ENCODE peak calls at places on chromosomes 16 and 17, in ten cellular contexts. One of them, this sample, is unnamed.

GRCh38 chr16:79008036-79008868 is 592.3 kb downstream of the MAF start:
- DNase-seq in spleen: no peak
- DNase-seq in transverse colon: no peak
- DNase-seq in uterus: no peak
- DNase-seq in GM12891: no peak
- DNase-seq in H54: peak
- DNase-seq in IMR-90: no peak
- DNase-seq in lower leg skin: no peak
- DNase-seq in A549: no peak
- DNase-seq in testis: no peak
- DNase-seq in this sample: no peak

GRCh38 chr16:29025218-29025617 is 40.4 kb downstream of the LAT start:
- DNase-seq in A549: no peak
- DNase-seq in testis: no peak
- DNase-seq in GM12891: no peak
- DNase-seq in transverse colon: no peak
- DNase-seq in spleen: peak
- DNase-seq in lower leg skin: no peak
- DNase-seq in uterus: no peak
- DNase-seq in H54: no peak
- DNase-seq in IMR-90: no peak
- DNase-seq in this sample: no peak

GRCh38 chr17:77948690-77949114 is 9.8 kb upstream of the TNRC6C start:
- DNase-seq in A549: peak
- DNase-seq in spleen: no peak
- DNase-seq in testis: no peak
- DNase-seq in transverse colon: no peak
- DNase-seq in H54: peak
- DNase-seq in GM12891: no peak
- DNase-seq in lower leg skin: no peak
- DNase-seq in IMR-90: peak
- DNase-seq in uterus: no peak
- DNase-seq in this sample: no peak

GRCh38 chr17:49071106-49071505 is 61.5 kb upstream of the B4GALNT2 start:
- DNase-seq in GM12891: no peak
- DNase-seq in testis: no peak
- DNase-seq in IMR-90: peak
- DNase-seq in spleen: no peak
- DNase-seq in transverse colon: no peak
- DNase-seq in H54: no peak
- DNase-seq in A549: no peak
- DNase-seq in lower leg skin: no peak
- DNase-seq in uterus: no peak
- DNase-seq in this sample: no peak

GRCh38 chr16:84483882-84484565 is 20.4 kb downstream of the MEAK7 start:
- DNase-seq in GM12891: no peak
- DNase-seq in spleen: peak
- DNase-seq in transverse colon: no peak
- DNase-seq in testis: no peak
- DNase-seq in IMR-90: no peak
- DNase-seq in lower leg skin: no peak
- DNase-seq in A549: no peak
- DNase-seq in H54: no peak
- DNase-seq in uterus: no peak
- DNase-seq in this sample: no peak

GRCh38 chr16:11211061-11211976 is 44.7 kb downstream of the SOCS1 start:
- DNase-seq in transverse colon: no peak
- DNase-seq in IMR-90: no peak
- DNase-seq in spleen: peak
- DNase-seq in uterus: no peak
- DNase-seq in testis: no peak
- DNase-seq in lower leg skin: no peak
- DNase-seq in A549: no peak
- DNase-seq in H54: no peak
- DNase-seq in GM12891: no peak
- DNase-seq in this sample: no peak

GRCh38 chr16:50721549-50722409 is 20.1 kb upstream of the CYLD start:
- DNase-seq in transverse colon: no peak
- DNase-seq in IMR-90: no peak
- DNase-seq in H54: no peak
- DNase-seq in A549: no peak
- DNase-seq in GM12891: no peak
- DNase-seq in spleen: no peak
- DNase-seq in uterus: no peak
- DNase-seq in testis: no peak
- DNase-seq in lower leg skin: no peak
- DNase-seq in this sample: no peak

GRCh38 chr17:58362368-58363014 is 10.5 kb upstream of the SUPT4H1 start:
- DNase-seq in transverse colon: no peak
- DNase-seq in uterus: no peak
- DNase-seq in testis: no peak
- DNase-seq in A549: no peak
- DNase-seq in GM12891: no peak
- DNase-seq in IMR-90: no peak
- DNase-seq in H54: no peak
- DNase-seq in spleen: no peak
- DNase-seq in lower leg skin: no peak
- DNase-seq in this sample: no peak

GRCh38 chr16:77660311-77660710 is 62.0 kb upstream of the NUDT7 start:
- DNase-seq in testis: no peak
- DNase-seq in uterus: no peak
- DNase-seq in A549: peak
- DNase-seq in H54: peak
- DNase-seq in IMR-90: peak
- DNase-seq in spleen: no peak
- DNase-seq in lower leg skin: no peak
- DNase-seq in GM12891: no peak
- DNase-seq in transverse colon: no peak
- DNase-seq in this sample: peak

GRCh38 chr17:9874722-9875121 is 30.3 kb downstream of the RCVRN start:
- DNase-seq in transverse colon: no peak
- DNase-seq in lower leg skin: no peak
- DNase-seq in GM12891: no peak
- DNase-seq in testis: no peak
- DNase-seq in IMR-90: no peak
- DNase-seq in spleen: no peak
- DNase-seq in uterus: no peak
- DNase-seq in A549: peak
- DNase-seq in H54: no peak
- DNase-seq in this sample: no peak
- TF ChIP-seq POLR2A in transverse colon: no peak
- TF ChIP-seq POLR2A in lower leg skin: no peak
- TF ChIP-seq POLR2A in GM12891: no peak
- TF ChIP-seq POLR2A in testis: no peak
- TF ChIP-seq POLR2A in IMR-90: no peak
- TF ChIP-seq POLR2A in spleen: no peak
- TF ChIP-seq POLR2A in uterus: no peak
- TF ChIP-seq POLR2A in A549: no peak
- TF ChIP-seq POLR2A in H54: no peak
- TF ChIP-seq POLR2A in this sample: no peak

GRCh38 chr17:7483238-7484066 is 714 bp upstream of the POLR2A start:
- DNase-seq in transverse colon: peak
- DNase-seq in GM12891: peak
- DNase-seq in H54: peak
- DNase-seq in testis: peak
- DNase-seq in lower leg skin: peak
- DNase-seq in IMR-90: peak
- DNase-seq in uterus: peak
- DNase-seq in spleen: peak
- DNase-seq in A549: peak
- DNase-seq in this sample: peak
- TF ChIP-seq POLR2A in transverse colon: no peak
- TF ChIP-seq POLR2A in GM12891: no peak
- TF ChIP-seq POLR2A in H54: peak
- TF ChIP-seq POLR2A in testis: peak
- TF ChIP-seq POLR2A in lower leg skin: peak
- TF ChIP-seq POLR2A in IMR-90: no peak
- TF ChIP-seq POLR2A in uterus: peak
- TF ChIP-seq POLR2A in spleen: no peak
- TF ChIP-seq POLR2A in A549: peak
- TF ChIP-seq POLR2A in this sample: no peak

GRCh38 chr16:65663774-65664173 is 541.9 kb upstream of the CDH11 start:
- DNase-seq in H54: no peak
- DNase-seq in lower leg skin: no peak
- DNase-seq in IMR-90: no peak
- DNase-seq in A549: no peak
- DNase-seq in testis: no peak
- DNase-seq in uterus: no peak
- DNase-seq in GM12891: no peak
- DNase-seq in transverse colon: no peak
- DNase-seq in spleen: no peak
- DNase-seq in this sample: no peak
- TF ChIP-seq POLR2A in H54: no peak
- TF ChIP-seq POLR2A in lower leg skin: no peak
- TF ChIP-seq POLR2A in IMR-90: no peak
- TF ChIP-seq POLR2A in A549: no peak
- TF ChIP-seq POLR2A in testis: no peak
- TF ChIP-seq POLR2A in uterus: no peak
- TF ChIP-seq POLR2A in GM12891: no peak
- TF ChIP-seq POLR2A in transverse colon: no peak
- TF ChIP-seq POLR2A in spleen: no peak
- TF ChIP-seq POLR2A in this sample: no peak

GRCh38 chr17:47694818-47695663 is 1.1 kb downstream of the TBKBP1 start:
- DNase-seq in lower leg skin: peak
- DNase-seq in testis: peak
- DNase-seq in IMR-90: peak
- DNase-seq in H54: no peak
- DNase-seq in A549: no peak
- DNase-seq in spleen: peak
- DNase-seq in transverse colon: peak
- DNase-seq in uterus: peak
- DNase-seq in GM12891: no peak
- DNase-seq in this sample: no peak
- TF ChIP-seq POLR2A in lower leg skin: no peak
- TF ChIP-seq POLR2A in testis: no peak
- TF ChIP-seq POLR2A in IMR-90: no peak
- TF ChIP-seq POLR2A in H54: no peak
- TF ChIP-seq POLR2A in A549: no peak
- TF ChIP-seq POLR2A in spleen: no peak
- TF ChIP-seq POLR2A in transverse colon: no peak
- TF ChIP-seq POLR2A in uterus: peak
- TF ChIP-seq POLR2A in GM12891: no peak
- TF ChIP-seq POLR2A in this sample: no peak

GRCh38 chr17:71966055-71966454 is 154.8 kb upstream of the SOX9 start:
- DNase-seq in H54: no peak
- DNase-seq in A549: no peak
- DNase-seq in testis: no peak
- DNase-seq in IMR-90: no peak
- DNase-seq in GM12891: no peak
- DNase-seq in transverse colon: no peak
- DNase-seq in spleen: no peak
- DNase-seq in uterus: no peak
- DNase-seq in lower leg skin: no peak
- DNase-seq in this sample: no peak

GRCh38 chr17:71974051-71974450 is 146.8 kb upstream of the SOX9 start:
- DNase-seq in IMR-90: no peak
- DNase-seq in transverse colon: no peak
- DNase-seq in GM12891: no peak
- DNase-seq in lower leg skin: no peak
- DNase-seq in testis: no peak
- DNase-seq in H54: no peak
- DNase-seq in uterus: no peak
- DNase-seq in A549: no peak
- DNase-seq in spleen: no peak
- DNase-seq in this sample: no peak

GRCh38 chr17:71966459-71967313 is 154.1 kb upstream of the SOX9 start:
- DNase-seq in GM12891: no peak
- DNase-seq in transverse colon: no peak
- DNase-seq in A549: no peak
- DNase-seq in H54: no peak
- DNase-seq in lower leg skin: peak
- DNase-seq in uterus: no peak
- DNase-seq in IMR-90: no peak
- DNase-seq in spleen: no peak
- DNase-seq in testis: no peak
- DNase-seq in this sample: no peak

GRCh38 chr17:71970312-71970711 is 150.5 kb upstream of the SOX9 start:
- DNase-seq in A549: peak
- DNase-seq in lower leg skin: no peak
- DNase-seq in IMR-90: peak
- DNase-seq in GM12891: no peak
- DNase-seq in testis: no peak
- DNase-seq in H54: peak
- DNase-seq in transverse colon: no peak
- DNase-seq in uterus: no peak
- DNase-seq in spleen: no peak
- DNase-seq in this sample: no peak

DNA sequence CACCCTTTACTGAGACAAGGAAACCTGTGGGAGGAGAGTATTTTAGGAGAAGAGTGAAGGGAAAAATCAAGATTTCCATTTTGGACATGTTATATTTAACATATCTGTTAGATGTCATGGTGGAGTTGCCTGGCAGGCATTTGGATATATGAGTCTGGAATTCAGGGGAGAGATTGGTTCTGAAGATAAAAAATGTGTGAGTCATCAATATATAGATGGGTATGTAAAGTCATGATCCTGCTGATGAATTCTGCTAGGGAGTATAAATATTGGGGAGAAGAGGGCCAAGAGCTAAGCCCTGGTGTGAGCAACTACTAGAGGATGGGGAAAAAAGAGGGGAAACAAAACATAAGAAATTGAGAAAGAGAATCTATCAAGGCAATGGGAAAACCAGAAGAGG is 151.3 kb upstream of the SOX9 start:
- DNase-seq in lower leg skin: no peak
- DNase-seq in spleen: no peak
- DNase-seq in testis: no peak
- DNase-seq in GM12891: no peak
- DNase-seq in H54: no peak
- DNase-seq in IMR-90: no peak
- DNase-seq in uterus: no peak
- DNase-seq in A549: no peak
- DNase-seq in transverse colon: no peak
- DNase-seq in this sample: no peak
- TF ChIP-seq POLR2A in lower leg skin: no peak
- TF ChIP-seq POLR2A in spleen: no peak
- TF ChIP-seq POLR2A in testis: no peak
- TF ChIP-seq POLR2A in GM12891: no peak
- TF ChIP-seq POLR2A in H54: no peak
- TF ChIP-seq POLR2A in IMR-90: no peak
- TF ChIP-seq POLR2A in uterus: no peak
- TF ChIP-seq POLR2A in A549: no peak
- TF ChIP-seq POLR2A in transverse colon: no peak
- TF ChIP-seq POLR2A in this sample: no peak

This sample was measured in erythroblast.